ENCODE peak calls at places on chromosomes 6 and 20, in five cellular contexts. Q is MM.1S, E is lower lobe of right lung, O is PC-3, H is suprapubic skin. F is an unnamed sample. For H3K4me1, the result is how much of the 10 kb centered on the place peaks cover.

GRCh38 chr20:61263084-61263695 is 11.1 kb downstream of the CDH4 start:
- DNase-seq in Q (peak), O (peak), H (no peak), E (no peak), F (peak)

GRCh38 chr6:162078126-162078525 is 649.4 kb downstream of the PRKN start:
- DNase-seq in Q (no peak), O (no peak), E (no peak), H (no peak), F (no peak)

GRCh38 chr6:135181333-135182119 is 418 bp downstream of the MYB start:
- DNase-seq in Q (peak), O (no peak), E (no peak), H (peak), F (peak)

GRCh38 chr20:3307695-3308094 is 68.7 kb upstream of the SLC4A11 start:
- DNase-seq in E (no peak), O (no peak), Q (no peak), H (no peak), F (no peak)

GRCh38 chr6:127484207-127484858 is 25.1 kb upstream of the KIAA0408 start:
- DNase-seq in H (no peak), Q (peak), E (no peak), O (peak), F (no peak)

GRCh38 chr6:153167026-153167891 is 36.2 kb upstream of the RGS17 start:
- DNase-seq in O (peak), H (no peak), Q (no peak), E (no peak), F (no peak)

GRCh38 chr6:1631251-1631650 is 21.5 kb downstream of the FOXC1 start:
- DNase-seq in O (no peak), H (no peak), E (no peak), Q (no peak), F (no peak)

GRCh38 chr20:58021481-58021880 is 207.0 kb downstream of the ANKRD60 start:
- DNase-seq in E (no peak), Q (peak), H (peak), O (no peak), F (no peak)

GRCh38 chr6:34241351-34242215 is 4.9 kb downstream of the HMGA1 start:
- DNase-seq in Q (no peak), E (peak), H (peak), O (no peak), F (no peak)

GRCh38 chr6:157094038-157094437 is 229.3 kb downstream of the TMEM242 start:
- DNase-seq in H (no peak), O (no peak), E (no peak), Q (no peak), F (no peak)

GRCh38 chr6:157848693-157849092 is 25.6 kb downstream of the SNX9 start:
- DNase-seq in H (no peak), E (no peak), Q (no peak), O (no peak), F (no peak)

GRCh38 chr20:47143658-47144057 is 212.8 kb downstream of the ZMYND8 start:
- DNase-seq in H (no peak), Q (no peak), O (no peak), E (no peak), F (no peak)

GRCh38 chr6:159981591-159982245 is 12.8 kb downstream of the IGF2R start:
- DNase-seq in H (peak), E (peak), O (no peak), Q (peak), F (peak)

GRCh38 chr6:116382587-116382986 is 11.8 kb downstream of the DSE start:
- DNase-seq in E (no peak), O (no peak), Q (no peak), H (no peak), F (no peak)

GRCh38 chr6:159535629-159536028 is 157.4 kb downstream of the SOD2 start:
- DNase-seq in E (no peak), Q (no peak), H (no peak), O (no peak), F (no peak)

GRCh38 chr6:117451607-117452164 is 25.9 kb upstream of the ROS1 start:
- DNase-seq in Q (no peak), H (no peak), E (no peak), O (no peak), F (no peak)

GRCh38 chr6:10837009-10837691 is 1.2 kb downstream of the MAK start:
- DNase-seq in E (peak), O (peak), Q (no peak), H (no peak), F (no peak)

GRCh38 chr6:35583893-35584688 is 71.4 kb upstream of the TULP1 start:
- DNase-seq in H (no peak), E (no peak), Q (peak), O (peak), F (peak)

GRCh38 chr6:37585523-37585905 is 85.8 kb upstream of the CCDC167 start:
- DNase-seq in Q (no peak), E (no peak), H (no peak), O (no peak), F (no peak)

GRCh38 chr6:91083226-91083625 is 496.4 kb upstream of the MAP3K7 start:
- DNase-seq in H (no peak), E (no peak), Q (no peak), O (no peak), F (no peak)

GRCh38 chr6:142771162-142771561 is 173.8 kb downstream of the HIVEP2 start:
- DNase-seq in O (no peak), Q (no peak), H (no peak), E (no peak), F (no peak)

GRCh38 chr6:105965042-105965760 is 120.9 kb upstream of the PRDM1 start:
- DNase-seq in H (no peak), O (no peak), Q (no peak), E (no peak), F (no peak)

GRCh38 chr20:24523661-24524060 is 54.2 kb downstream of the SYNDIG1 start:
- DNase-seq in H (no peak), O (no peak), E (no peak), Q (no peak), F (no peak)

GRCh38 chr20:13671500-13672288 is 33.0 kb upstream of the TASP1 start:
- DNase-seq in Q (no peak), O (peak), H (no peak), E (no peak), F (no peak)

GRCh38 chr6:16544006-16544405 is 217.3 kb downstream of the ATXN1 start:
- DNase-seq in O (no peak), H (no peak), Q (no peak), E (no peak), F (no peak)

GRCh38 chr6:33414592-33415271 is 3.2 kb downstream of the CUTA start:
- DNase-seq in Q (no peak), E (no peak), O (peak), H (peak), F (peak)

GRCh38 chr20:17671051-17671450 is 11.0 kb downstream of the RRBP1 start:
- DNase-seq in Q (no peak), O (no peak), E (no peak), H (no peak), F (no peak)

GRCh38 chr6:5706094-5707033 is 300.4 kb downstream of the NRN1 start:
- DNase-seq in O (no peak), Q (no peak), E (no peak), H (no peak), F (peak)

GRCh38 chr6:39879535-39879934 is 54.7 kb downstream of the MOCS1 start:
- DNase-seq in Q (no peak), H (no peak), O (no peak), E (no peak), F (no peak)

GRCh38 chr6:169965239-169965638 is 213.8 kb downstream of the ERMARD start:
- DNase-seq in Q (no peak), E (no peak), O (no peak), H (no peak), F (no peak)

GRCh38 chr6:32796848-32797776 is 19.7 kb downstream of the HLA-DOB start:
- DNase-seq in E (peak), H (peak), Q (peak), O (peak), F (peak)

GRCh38 chr6:509676-510075 is 118.1 kb downstream of the IRF4 start:
- DNase-seq in H (no peak), Q (no peak), O (no peak), E (no peak), F (no peak)

GRCh38 chr20:14632906-14633305 is 295.5 kb upstream of the FLRT3 start:
- DNase-seq in E (no peak), Q (no peak), H (no peak), O (no peak), F (no peak)

GRCh38 chr20:48002517-48002970 is 217.3 kb upstream of the SULF2 start:
- DNase-seq in H (no peak), O (no peak), E (no peak), Q (peak), F (no peak)

GRCh38 chr20:7497985-7498384 is 442.3 kb downstream of the HAO1 start:
- DNase-seq in E (no peak), O (peak), Q (no peak), H (no peak), F (no peak)

GRCh38 chr6:34852406-34853085 is 35.3 kb downstream of the TAF11 start:
- DNase-seq in Q (no peak), E (no peak), O (no peak), H (no peak), F (no peak)

GRCh38 chr6:26157150-26157837 is 70.1 kb downstream of the HFE start:
- DNase-seq in O (no peak), Q (no peak), H (peak), E (peak), F (peak)

GRCh38 chr6:4958624-4959023 is 45.2 kb downstream of the RPP40 start:
- DNase-seq in H (no peak), O (no peak), Q (no peak), E (no peak), F (no peak)

GRCh38 chr20:62935968-62936585 is 1.9 kb upstream of the GID8 start:
- DNase-seq in O (no peak), H (no peak), E (no peak), Q (no peak), F (no peak)

DNA sequence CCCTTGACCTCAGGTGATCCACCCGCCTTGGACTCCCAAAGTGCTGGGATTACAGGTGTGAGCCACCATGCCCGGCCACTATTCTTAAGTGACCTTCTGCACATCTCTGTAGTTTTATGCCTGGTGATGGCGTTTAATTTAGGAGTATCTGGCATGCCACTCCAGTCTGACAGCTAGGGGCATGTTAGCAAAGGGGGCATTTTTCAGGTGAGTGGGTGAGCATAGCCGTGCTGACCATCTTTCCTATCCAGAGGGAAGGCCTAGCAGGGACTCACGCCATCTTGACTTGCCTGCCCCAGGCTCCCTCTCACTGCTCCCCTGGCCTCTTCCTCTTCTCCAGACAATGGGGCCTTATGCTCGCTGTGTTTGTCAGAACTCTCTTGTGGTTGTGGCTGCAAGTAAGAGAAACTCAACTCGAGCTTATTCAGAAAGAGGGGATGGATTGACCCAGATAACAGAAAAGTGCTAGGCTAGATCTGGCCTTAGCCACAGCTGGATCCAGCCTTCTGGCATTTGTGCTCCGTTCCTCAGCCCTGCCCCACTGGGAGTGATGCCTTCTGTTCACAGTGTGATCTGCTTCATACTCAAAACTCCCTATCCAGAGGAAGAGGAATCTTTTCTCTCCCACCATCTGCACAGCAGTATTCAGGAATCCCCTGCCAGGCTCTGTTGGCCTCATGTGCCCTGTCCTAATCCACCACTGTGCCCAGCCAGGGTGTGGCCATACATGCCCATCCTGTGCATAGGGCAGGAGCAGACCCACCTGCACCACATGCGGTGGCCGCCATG is 174.5 kb upstream of the AKAP12 start:
- DNase-seq in H (no peak), E (no peak), O (no peak), Q (no peak), F (no peak)
- H3K4me1 ChIP-seq in H (under half), E (under half), O (half or more), Q (under half), F (under half)

GRCh38 chr6:78863576-78863975 is 3.8 kb upstream of the IRAK1BP1 start:
- DNase-seq in O (no peak), H (no peak), Q (no peak), E (no peak), F (no peak)

GRCh38 chr6:78867020-78867369 is 356 bp upstream of the IRAK1BP1 start:
- DNase-seq in E (no peak), O (no peak), H (no peak), Q (peak), F (no peak)

GRCh38 chr6:78864957-78865356 is 2.4 kb upstream of the IRAK1BP1 start:
- DNase-seq in O (no peak), E (no peak), H (no peak), Q (peak), F (no peak)

GRCh38 chr6:78868124-78868523 is 773 bp downstream of the IRAK1BP1 start:
- DNase-seq in Q (no peak), O (no peak), E (no peak), H (no peak), F (no peak)

GRCh38 chr6:78867370-78868040 is at the start of gene IRAK1BP1:
- DNase-seq in E (peak), H (peak), Q (peak), O (peak), F (peak)
- H3K27ac ChIP-seq in E (peak), H (peak), Q (peak), O (peak), F (peak)

GRCh38 chr6:137817219-137817618 is 49.8 kb upstream of the TNFAIP3 start:
- DNase-seq in Q (no peak), H (no peak), E (no peak), O (no peak), F (no peak)
- H3K4me1 ChIP-seq in Q (under half), H (under half), E (under half), O (under half), F (under half)

GRCh38 chr20:37365760-37366638 is 20.1 kb downstream of the SRC start:
- DNase-seq in Q (peak), O (no peak), E (no peak), H (peak), F (no peak)
- H3K27ac ChIP-seq in Q (peak), O (no peak), E (no peak), H (no peak), F (no peak)

GRCh38 chr20:11717562-11717961 is 200.1 kb upstream of the BTBD3 start:
- DNase-seq in Q (no peak), O (no peak), H (no peak), E (no peak), F (no peak)
- H3K4me1 ChIP-seq in Q (under half), O (under half), H (under half), E (under half), F (under half)

GRCh38 chr20:43463864-43464785 is 6.4 kb downstream of the SRSF6 start:
- DNase-seq in H (no peak), Q (no peak), O (no peak), E (no peak), F (no peak)
- H3K27ac ChIP-seq in H (no peak), Q (no peak), O (no peak), E (no peak), F (no peak)